ENCODE peak calls at places on chromosomes 5 and 9, in nine cellular contexts. T is cardiac muscle cell; Y is CD4-positive, alpha-beta T cell; L is CD8-positive, alpha-beta T cell; G is PC-9; I is fibroblast of lung; A is esophagus squamous epithelium; H is kidney; J is A673. E is an unnamed sample. For H3K9me3, the result is how much of the 10 kb centered on the place peaks cover.

GRCh38 chr9:97923529-97924108 is 1.3 kb upstream of the TRMO start:
- DNase-seq in T (peak), Y (peak), L (peak), G (peak), I (peak), A (peak), H (no peak), J (peak), E (peak)

GRCh38 chr5:17269201-17269600 is 51.8 kb downstream of the BASP1 start:
- DNase-seq in T (no peak), Y (no peak), L (no peak), G (no peak), I (no peak), A (no peak), H (no peak), J (no peak), E (no peak)

GRCh38 chr5:143177263-143177994 is 226.1 kb downstream of the NR3C1 start:
- DNase-seq in T (peak), Y (no peak), L (no peak), G (no peak), I (peak), A (no peak), H (peak), J (peak), E (no peak)

GRCh38 chr5:137617806-137618205 is 118.1 kb downstream of the KLHL3 start:
- DNase-seq in T (peak), Y (no peak), L (no peak), G (no peak), I (peak), A (no peak), H (no peak), J (no peak), E (no peak)

GRCh38 chr9:93591301-93591700 is 14.9 kb downstream of the PHF2 start:
- DNase-seq in T (no peak), Y (no peak), L (no peak), G (no peak), I (no peak), A (no peak), H (no peak), J (no peak), E (peak)

GRCh38 chr5:135944967-135945560 is 9.7 kb downstream of the LECT2 start:
- DNase-seq in T (peak), Y (no peak), L (no peak), G (peak), I (peak), A (no peak), H (no peak), J (peak), E (peak)

GRCh38 chr9:137366891-137367381 is 56.0 kb downstream of the EXD3 start:
- DNase-seq in T (no peak), Y (no peak), L (no peak), G (no peak), I (no peak), A (no peak), H (peak), J (no peak), E (peak)

GRCh38 chr5:6804766-6805165 is 91.5 kb downstream of the TENT4A start:
- DNase-seq in T (peak), Y (no peak), L (no peak), G (no peak), I (no peak), A (no peak), H (no peak), J (no peak), E (no peak)

GRCh38 chr5:172692981-172693380 is 51.9 kb downstream of the NEURL1B start:
- DNase-seq in T (peak), Y (no peak), L (no peak), G (no peak), I (no peak), A (no peak), H (no peak), J (no peak), E (peak)

DNA sequence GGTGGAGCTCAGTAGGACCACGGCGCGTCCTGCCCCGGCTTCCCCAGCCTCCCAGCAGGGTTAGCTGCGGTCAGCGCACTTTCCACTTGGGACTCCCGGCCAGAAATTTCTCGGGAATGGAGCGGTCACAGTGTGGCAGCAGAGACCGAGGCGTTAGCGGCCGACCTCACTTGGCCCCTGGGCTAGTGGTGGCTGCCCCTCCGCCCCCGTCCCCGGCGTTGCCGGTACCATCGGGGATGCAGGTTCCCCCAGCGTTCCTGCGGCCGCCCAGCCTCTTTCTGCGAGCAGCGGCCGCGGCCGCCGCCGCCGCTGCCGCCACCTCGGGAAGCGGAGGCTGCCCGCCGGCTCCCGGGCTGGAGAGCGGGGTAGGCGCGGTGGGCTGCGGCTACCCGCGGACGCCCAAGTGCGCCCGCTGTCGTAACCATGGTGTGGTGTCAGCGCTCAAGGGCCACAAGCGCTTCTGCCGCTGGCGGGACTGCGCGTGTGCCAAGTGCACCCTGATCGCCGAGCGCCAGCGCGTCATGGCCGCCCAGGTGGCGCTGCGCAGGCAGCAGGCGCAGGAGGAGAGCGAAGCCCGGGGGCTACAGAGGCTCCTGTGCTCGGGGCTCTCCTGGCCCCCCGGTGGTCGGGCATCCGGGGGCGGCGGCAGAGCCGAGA is 454 bp downstream of the DMRTA1 start:
- DNase-seq in T (peak), Y (no peak), L (no peak), G (peak), I (peak), A (no peak), H (peak), J (peak), E (peak)
- TF ChIP-seq CTCF in T (peak), Y (no peak), L (no peak), G (no peak), I (no peak), A (no peak), H (peak), J (no peak), E (no peak)

GRCh38 chr5:10306114-10306513 is 1.6 kb downstream of the CMBL start:
- DNase-seq in T (no peak), Y (no peak), L (no peak), G (no peak), I (no peak), A (no peak), H (no peak), J (no peak), E (no peak)
- H3K27ac ChIP-seq in T (no peak), Y (no peak), L (no peak), G (peak), I (no peak), A (no peak), H (peak), J (no peak), E (no peak)

DNA sequence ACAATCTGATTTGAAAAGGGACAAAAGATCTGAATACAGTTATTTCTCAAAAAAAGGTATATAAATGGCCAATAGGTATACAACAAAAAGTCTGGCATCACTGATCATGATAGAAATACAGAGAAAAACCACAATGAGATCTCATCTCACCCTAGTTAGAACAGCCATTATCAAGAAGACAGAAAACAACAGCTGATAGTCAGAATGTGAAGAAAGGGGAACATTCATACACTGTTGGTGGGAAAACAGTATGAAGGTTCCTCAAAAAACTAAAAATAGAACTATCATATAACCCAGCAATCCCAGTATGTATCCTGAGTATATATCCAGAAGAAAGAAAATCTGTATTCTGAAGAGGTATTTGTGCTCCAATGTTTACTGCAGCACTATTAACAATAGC is 75.7 kb upstream of the OR2K2 start:
- DNase-seq in T (no peak), Y (no peak), L (no peak), G (no peak), I (no peak), A (no peak), H (no peak), J (no peak), E (no peak)
- H3K9me3 ChIP-seq in T (under half), Y (under half), L (under half), G (under half), I (under half), A (under half), H (under half), J (under half), E (under half)

GRCh38 chr5:121019734-121020133 is 555.6 kb downstream of the PRR16 start:
- DNase-seq in T (no peak), Y (no peak), L (no peak), G (no peak), I (no peak), A (no peak), H (no peak), J (no peak), E (no peak)
- TF ChIP-seq CTCF in T (no peak), Y (no peak), L (no peak), G (no peak), I (no peak), A (no peak), H (no peak), J (no peak), E (no peak)

GRCh38 chr5:77937015-77937908 is 161.1 kb upstream of the TBCA start:
- DNase-seq in T (no peak), Y (no peak), L (no peak), G (no peak), I (no peak), A (no peak), H (no peak), J (no peak), E (no peak)

GRCh38 chr5:77935516-77936364 is 159.6 kb upstream of the TBCA start:
- DNase-seq in T (peak), Y (no peak), L (no peak), G (no peak), I (peak), A (no peak), H (no peak), J (peak), E (no peak)

DNA sequence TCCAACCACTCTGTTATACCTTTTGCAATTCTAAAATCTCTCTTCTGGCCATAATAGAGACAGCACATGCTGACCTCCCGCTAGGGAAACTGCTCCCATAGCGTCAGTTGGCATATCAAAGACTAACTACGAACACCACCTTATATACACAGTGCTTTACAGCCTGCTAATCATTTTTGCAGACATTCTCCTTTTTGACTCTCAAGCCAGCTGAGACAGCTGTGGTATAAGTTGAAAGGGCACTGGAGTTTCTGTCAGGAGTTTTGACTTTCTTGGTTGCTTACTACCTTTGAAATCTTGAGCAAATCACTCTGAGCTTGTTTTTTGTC is 160.2 kb upstream of the TBCA start:
- DNase-seq in T (no peak), Y (no peak), L (no peak), G (no peak), I (no peak), A (no peak), H (no peak), J (no peak), E (no peak)
- H3K27ac ChIP-seq in T (no peak), Y (no peak), L (no peak), G (no peak), I (no peak), A (no peak), H (no peak), J (no peak), E (no peak)

DNA sequence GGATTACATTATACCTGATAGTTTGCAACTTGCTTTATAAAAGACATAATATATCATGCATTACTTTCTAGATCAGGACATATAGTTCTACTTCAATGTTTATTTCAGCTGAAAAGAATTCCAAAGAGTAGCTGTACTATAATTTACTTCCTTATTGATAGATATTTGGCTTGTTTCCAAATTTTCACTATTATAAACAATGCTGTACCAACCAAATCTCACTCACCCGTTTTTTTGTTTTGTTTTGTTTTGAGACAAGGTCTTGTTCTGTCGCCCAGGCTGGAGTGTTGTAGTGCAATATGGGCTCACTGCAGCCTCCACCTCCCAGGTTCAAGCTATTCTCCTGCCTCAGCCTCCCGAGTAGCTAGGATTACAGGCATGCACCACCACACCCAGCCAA is 132.7 kb downstream of the GNAQ start:
- DNase-seq in T (no peak), Y (no peak), L (no peak), G (no peak), I (no peak), A (no peak), H (no peak), J (no peak), E (no peak)
- H3K9me3 ChIP-seq in T (under half), Y (under half), L (under half), G (under half), I (under half), A (under half), H (under half), J (under half), E (under half)

GRCh38 chr9:134381262-134381661 is 55.0 kb downstream of the RXRA start:
- DNase-seq in T (no peak), Y (no peak), L (no peak), G (no peak), I (no peak), A (no peak), H (no peak), J (no peak), E (no peak)

GRCh38 chr9:134383148-134383547 is 56.9 kb downstream of the RXRA start:
- DNase-seq in T (no peak), Y (no peak), L (no peak), G (no peak), I (no peak), A (no peak), H (no peak), J (no peak), E (no peak)

GRCh38 chr9:134379774-134380431 is 53.6 kb downstream of the RXRA start:
- DNase-seq in T (no peak), Y (no peak), L (no peak), G (peak), I (no peak), A (no peak), H (no peak), J (no peak), E (no peak)

GRCh38 chr9:134382733-134383132 is 56.5 kb downstream of the RXRA start:
- DNase-seq in T (no peak), Y (no peak), L (no peak), G (no peak), I (no peak), A (no peak), H (no peak), J (no peak), E (no peak)

GRCh38 chr9:134381671-134382505 is 55.6 kb downstream of the RXRA start:
- DNase-seq in T (peak), Y (peak), L (peak), G (no peak), I (no peak), A (no peak), H (no peak), J (no peak), E (no peak)
- TF ChIP-seq CTCF in T (no peak), Y (peak), L (peak), G (peak), I (no peak), A (peak), H (no peak), J (peak), E (no peak)

GRCh38 chr5:113219695-113220094 is 215.1 kb downstream of the TSSK1B start:
- DNase-seq in T (no peak), Y (no peak), L (no peak), G (no peak), I (no peak), A (no peak), H (no peak), J (no peak), E (no peak)
- H3K27ac ChIP-seq in T (peak), Y (no peak), L (no peak), G (no peak), I (no peak), A (no peak), H (no peak), J (no peak), E (no peak)

GRCh38 chr5:24059716-24060115 is 552.3 kb downstream of the PRDM9 start:
- DNase-seq in T (no peak), Y (no peak), L (no peak), G (no peak), I (no peak), A (no peak), H (no peak), J (no peak), E (no peak)
- H3K9me3 ChIP-seq in T (under half), Y (under half), L (under half), G (under half), I (under half), A (under half), H (under half), J (under half), E (under half)

E was measured in pancreas.